ENCODE peak calls at places on chromosomes 12 and 14, in seven cellular contexts. One of them, this sample, is unnamed.

GRCh38 chr12:9327307-9327706 is 119.1 kb upstream of the PZP start:
- DNase-seq in hepatocyte: no peak
- DNase-seq in stimulated activated CD8-positive, alpha-beta memory T cell treated with anti-CD3 and anti-CD28 coated beads, Interleukin-4, amount 100 ng/mL, for 48 hours: no peak
- DNase-seq in AML-193: no peak
- DNase-seq in cardiac septum: no peak
- DNase-seq in NCI-H345: no peak
- DNase-seq in effector memory CD8-positive, alpha-beta T cell: no peak
- DNase-seq in this sample: no peak

GRCh38 chr14:101727611-101728010 is 33.9 kb upstream of the PPP2R5C start:
- DNase-seq in effector memory CD8-positive, alpha-beta T cell: no peak
- DNase-seq in cardiac septum: no peak
- DNase-seq in NCI-H345: no peak
- DNase-seq in hepatocyte: no peak
- DNase-seq in AML-193: no peak
- DNase-seq in stimulated activated CD8-positive, alpha-beta memory T cell treated with anti-CD3 and anti-CD28 coated beads, Interleukin-4, amount 100 ng/mL, for 48 hours: no peak
- DNase-seq in this sample: no peak

GRCh38 chr12:84150226-84150625 is 762.4 kb downstream of the SLC6A15 start:
- DNase-seq in cardiac septum: no peak
- DNase-seq in AML-193: no peak
- DNase-seq in effector memory CD8-positive, alpha-beta T cell: no peak
- DNase-seq in NCI-H345: no peak
- DNase-seq in hepatocyte: no peak
- DNase-seq in stimulated activated CD8-positive, alpha-beta memory T cell treated with anti-CD3 and anti-CD28 coated beads, Interleukin-4, amount 100 ng/mL, for 48 hours: no peak
- DNase-seq in this sample: no peak

GRCh38 chr12:31504625-31505222 is 86.2 kb downstream of the DENND5B start:
- DNase-seq in stimulated activated CD8-positive, alpha-beta memory T cell treated with anti-CD3 and anti-CD28 coated beads, Interleukin-4, amount 100 ng/mL, for 48 hours: no peak
- DNase-seq in NCI-H345: no peak
- DNase-seq in cardiac septum: no peak
- DNase-seq in hepatocyte: no peak
- DNase-seq in effector memory CD8-positive, alpha-beta T cell: no peak
- DNase-seq in AML-193: no peak
- DNase-seq in this sample: no peak

GRCh38 chr12:27624586-27624985 is 71.7 kb upstream of the REP15 start:
- DNase-seq in effector memory CD8-positive, alpha-beta T cell: no peak
- DNase-seq in cardiac septum: no peak
- DNase-seq in NCI-H345: no peak
- DNase-seq in hepatocyte: no peak
- DNase-seq in AML-193: no peak
- DNase-seq in stimulated activated CD8-positive, alpha-beta memory T cell treated with anti-CD3 and anti-CD28 coated beads, Interleukin-4, amount 100 ng/mL, for 48 hours: no peak
- DNase-seq in this sample: no peak

GRCh38 chr12:52689239-52689638 is 9.0 kb upstream of the KRT1 start:
- DNase-seq in cardiac septum: no peak
- DNase-seq in stimulated activated CD8-positive, alpha-beta memory T cell treated with anti-CD3 and anti-CD28 coated beads, Interleukin-4, amount 100 ng/mL, for 48 hours: no peak
- DNase-seq in hepatocyte: no peak
- DNase-seq in AML-193: no peak
- DNase-seq in effector memory CD8-positive, alpha-beta T cell: no peak
- DNase-seq in NCI-H345: no peak
- DNase-seq in this sample: no peak

GRCh38 chr12:12604790-12605189 is 6.9 kb upstream of the CREBL2 start:
- DNase-seq in NCI-H345: no peak
- DNase-seq in hepatocyte: no peak
- DNase-seq in stimulated activated CD8-positive, alpha-beta memory T cell treated with anti-CD3 and anti-CD28 coated beads, Interleukin-4, amount 100 ng/mL, for 48 hours: no peak
- DNase-seq in effector memory CD8-positive, alpha-beta T cell: no peak
- DNase-seq in cardiac septum: no peak
- DNase-seq in AML-193: no peak
- DNase-seq in this sample: no peak

GRCh38 chr12:69998922-69999321 is 173.9 kb downstream of the MYRFL start:
- DNase-seq in AML-193: no peak
- DNase-seq in effector memory CD8-positive, alpha-beta T cell: no peak
- DNase-seq in NCI-H345: no peak
- DNase-seq in stimulated activated CD8-positive, alpha-beta memory T cell treated with anti-CD3 and anti-CD28 coated beads, Interleukin-4, amount 100 ng/mL, for 48 hours: no peak
- DNase-seq in hepatocyte: no peak
- DNase-seq in cardiac septum: no peak
- DNase-seq in this sample: no peak

GRCh38 chr12:116603516-116603915 is 44.3 kb downstream of the MAP1LC3B2 start:
- DNase-seq in stimulated activated CD8-positive, alpha-beta memory T cell treated with anti-CD3 and anti-CD28 coated beads, Interleukin-4, amount 100 ng/mL, for 48 hours: no peak
- DNase-seq in AML-193: no peak
- DNase-seq in NCI-H345: no peak
- DNase-seq in hepatocyte: no peak
- DNase-seq in cardiac septum: no peak
- DNase-seq in effector memory CD8-positive, alpha-beta T cell: no peak
- DNase-seq in this sample: no peak

GRCh38 chr12:120364487-120364886 is 4.5 kb downstream of the MSI1 start:
- DNase-seq in NCI-H345: no peak
- DNase-seq in cardiac septum: no peak
- DNase-seq in hepatocyte: no peak
- DNase-seq in stimulated activated CD8-positive, alpha-beta memory T cell treated with anti-CD3 and anti-CD28 coated beads, Interleukin-4, amount 100 ng/mL, for 48 hours: no peak
- DNase-seq in effector memory CD8-positive, alpha-beta T cell: no peak
- DNase-seq in AML-193: no peak
- DNase-seq in this sample: no peak

GRCh38 chr14:94317259-94317658 is 5.9 kb downstream of the SERPINA6 start:
- DNase-seq in AML-193: no peak
- DNase-seq in cardiac septum: no peak
- DNase-seq in stimulated activated CD8-positive, alpha-beta memory T cell treated with anti-CD3 and anti-CD28 coated beads, Interleukin-4, amount 100 ng/mL, for 48 hours: no peak
- DNase-seq in NCI-H345: no peak
- DNase-seq in effector memory CD8-positive, alpha-beta T cell: no peak
- DNase-seq in hepatocyte: peak; percentile 79
- DNase-seq in this sample: no peak

GRCh38 chr14:82855912-82856381 is 1322.3 kb upstream of the SEL1L start:
- DNase-seq in hepatocyte: peak; percentile 55
- DNase-seq in NCI-H345: peak; percentile 64
- DNase-seq in cardiac septum: no peak
- DNase-seq in AML-193: peak; percentile 37
- DNase-seq in effector memory CD8-positive, alpha-beta T cell: no peak
- DNase-seq in stimulated activated CD8-positive, alpha-beta memory T cell treated with anti-CD3 and anti-CD28 coated beads, Interleukin-4, amount 100 ng/mL, for 48 hours: no peak
- DNase-seq in this sample: no peak

GRCh38 chr12:3587402-3588013 is 96.5 kb downstream of the PRMT8 start:
- DNase-seq in NCI-H345: peak; percentile 71
- DNase-seq in hepatocyte: no peak
- DNase-seq in AML-193: no peak
- DNase-seq in stimulated activated CD8-positive, alpha-beta memory T cell treated with anti-CD3 and anti-CD28 coated beads, Interleukin-4, amount 100 ng/mL, for 48 hours: no peak
- DNase-seq in cardiac septum: no peak
- DNase-seq in effector memory CD8-positive, alpha-beta T cell: no peak
- DNase-seq in this sample: no peak

GRCh38 chr12:25480145-25480544 is 72.9 kb downstream of the LMNTD1 start:
- DNase-seq in NCI-H345: no peak
- DNase-seq in AML-193: no peak
- DNase-seq in stimulated activated CD8-positive, alpha-beta memory T cell treated with anti-CD3 and anti-CD28 coated beads, Interleukin-4, amount 100 ng/mL, for 48 hours: no peak
- DNase-seq in cardiac septum: no peak
- DNase-seq in effector memory CD8-positive, alpha-beta T cell: no peak
- DNase-seq in hepatocyte: no peak
- DNase-seq in this sample: no peak

GRCh38 chr14:69491226-69491625 is 6.7 kb downstream of the PLEKHD1 start:
- DNase-seq in AML-193: no peak
- DNase-seq in hepatocyte: no peak
- DNase-seq in stimulated activated CD8-positive, alpha-beta memory T cell treated with anti-CD3 and anti-CD28 coated beads, Interleukin-4, amount 100 ng/mL, for 48 hours: no peak
- DNase-seq in cardiac septum: peak; percentile 66
- DNase-seq in NCI-H345: no peak
- DNase-seq in effector memory CD8-positive, alpha-beta T cell: no peak
- DNase-seq in this sample: no peak

GRCh38 chr14:61558271-61558670 is 137.0 kb upstream of the HIF1A start:
- DNase-seq in stimulated activated CD8-positive, alpha-beta memory T cell treated with anti-CD3 and anti-CD28 coated beads, Interleukin-4, amount 100 ng/mL, for 48 hours: no peak
- DNase-seq in hepatocyte: no peak
- DNase-seq in effector memory CD8-positive, alpha-beta T cell: no peak
- DNase-seq in AML-193: no peak
- DNase-seq in NCI-H345: peak; percentile 98
- DNase-seq in cardiac septum: no peak
- DNase-seq in this sample: no peak

GRCh38 chr12:66775941-66776340 is 97.1 kb upstream of the GRIP1 start:
- DNase-seq in NCI-H345: no peak
- DNase-seq in effector memory CD8-positive, alpha-beta T cell: no peak
- DNase-seq in hepatocyte: no peak
- DNase-seq in AML-193: no peak
- DNase-seq in cardiac septum: no peak
- DNase-seq in stimulated activated CD8-positive, alpha-beta memory T cell treated with anti-CD3 and anti-CD28 coated beads, Interleukin-4, amount 100 ng/mL, for 48 hours: no peak
- DNase-seq in this sample: no peak

GRCh38 chr14:104303705-104304425 is 165.5 kb downstream of the KIF26A start:
- DNase-seq in stimulated activated CD8-positive, alpha-beta memory T cell treated with anti-CD3 and anti-CD28 coated beads, Interleukin-4, amount 100 ng/mL, for 48 hours: no peak
- DNase-seq in NCI-H345: no peak
- DNase-seq in AML-193: no peak
- DNase-seq in hepatocyte: no peak
- DNase-seq in cardiac septum: no peak
- DNase-seq in effector memory CD8-positive, alpha-beta T cell: no peak
- DNase-seq in this sample: no peak

GRCh38 chr14:99055019-99055418 is 217.0 kb downstream of the BCL11B start:
- DNase-seq in hepatocyte: peak; percentile 50
- DNase-seq in cardiac septum: peak; percentile 29
- DNase-seq in effector memory CD8-positive, alpha-beta T cell: no peak
- DNase-seq in NCI-H345: no peak
- DNase-seq in stimulated activated CD8-positive, alpha-beta memory T cell treated with anti-CD3 and anti-CD28 coated beads, Interleukin-4, amount 100 ng/mL, for 48 hours: no peak
- DNase-seq in AML-193: no peak
- DNase-seq in this sample: no peak

GRCh38 chr12:54602661-54603060 is 14.2 kb upstream of the PPP1R1A start:
- DNase-seq in NCI-H345: no peak
- DNase-seq in effector memory CD8-positive, alpha-beta T cell: no peak
- DNase-seq in cardiac septum: no peak
- DNase-seq in stimulated activated CD8-positive, alpha-beta memory T cell treated with anti-CD3 and anti-CD28 coated beads, Interleukin-4, amount 100 ng/mL, for 48 hours: no peak
- DNase-seq in AML-193: no peak
- DNase-seq in hepatocyte: no peak
- DNase-seq in this sample: no peak

GRCh38 chr12:41277019-41277770 is 89.1 kb downstream of the PDZRN4 start:
- DNase-seq in stimulated activated CD8-positive, alpha-beta memory T cell treated with anti-CD3 and anti-CD28 coated beads, Interleukin-4, amount 100 ng/mL, for 48 hours: no peak
- DNase-seq in cardiac septum: no peak
- DNase-seq in AML-193: peak; percentile 35
- DNase-seq in NCI-H345: peak; percentile 22
- DNase-seq in hepatocyte: peak; percentile 56
- DNase-seq in effector memory CD8-positive, alpha-beta T cell: no peak
- DNase-seq in this sample: no peak

GRCh38 chr14:57479197-57479596 is 14.5 kb downstream of the CCDC198 start:
- DNase-seq in stimulated activated CD8-positive, alpha-beta memory T cell treated with anti-CD3 and anti-CD28 coated beads, Interleukin-4, amount 100 ng/mL, for 48 hours: no peak
- DNase-seq in effector memory CD8-positive, alpha-beta T cell: no peak
- DNase-seq in hepatocyte: no peak
- DNase-seq in AML-193: no peak
- DNase-seq in cardiac septum: no peak
- DNase-seq in NCI-H345: no peak
- DNase-seq in this sample: no peak

GRCh38 chr14:80055912-80056801 is 155.1 kb downstream of the DIO2 start:
- DNase-seq in AML-193: peak; percentile 19
- DNase-seq in hepatocyte: peak; percentile 69
- DNase-seq in cardiac septum: no peak
- DNase-seq in NCI-H345: peak; percentile 74
- DNase-seq in stimulated activated CD8-positive, alpha-beta memory T cell treated with anti-CD3 and anti-CD28 coated beads, Interleukin-4, amount 100 ng/mL, for 48 hours: no peak
- DNase-seq in effector memory CD8-positive, alpha-beta T cell: no peak
- DNase-seq in this sample: no peak

GRCh38 chr12:50914872-50915484 is 37.4 kb upstream of the HIGD1C start:
- DNase-seq in stimulated activated CD8-positive, alpha-beta memory T cell treated with anti-CD3 and anti-CD28 coated beads, Interleukin-4, amount 100 ng/mL, for 48 hours: no peak
- DNase-seq in effector memory CD8-positive, alpha-beta T cell: no peak
- DNase-seq in hepatocyte: no peak
- DNase-seq in AML-193: no peak
- DNase-seq in NCI-H345: no peak
- DNase-seq in cardiac septum: no peak
- DNase-seq in this sample: no peak

GRCh38 chr14:76541594-76542219 is 165.8 kb downstream of the ESRRB start:
- DNase-seq in stimulated activated CD8-positive, alpha-beta memory T cell treated with anti-CD3 and anti-CD28 coated beads, Interleukin-4, amount 100 ng/mL, for 48 hours: no peak
- DNase-seq in NCI-H345: no peak
- DNase-seq in cardiac septum: no peak
- DNase-seq in effector memory CD8-positive, alpha-beta T cell: no peak
- DNase-seq in AML-193: no peak
- DNase-seq in hepatocyte: no peak
- DNase-seq in this sample: no peak

GRCh38 chr14:72909163-72909562 is 15.3 kb upstream of the DPF3 start:
- DNase-seq in NCI-H345: no peak
- DNase-seq in effector memory CD8-positive, alpha-beta T cell: no peak
- DNase-seq in AML-193: no peak
- DNase-seq in hepatocyte: no peak
- DNase-seq in cardiac septum: no peak
- DNase-seq in stimulated activated CD8-positive, alpha-beta memory T cell treated with anti-CD3 and anti-CD28 coated beads, Interleukin-4, amount 100 ng/mL, for 48 hours: no peak
- DNase-seq in this sample: no peak

GRCh38 chr12:57890191-57891120 is 43.9 kb upstream of the CTDSP2 start:
- DNase-seq in hepatocyte: no peak
- DNase-seq in stimulated activated CD8-positive, alpha-beta memory T cell treated with anti-CD3 and anti-CD28 coated beads, Interleukin-4, amount 100 ng/mL, for 48 hours: no peak
- DNase-seq in AML-193: no peak
- DNase-seq in NCI-H345: no peak
- DNase-seq in cardiac septum: no peak
- DNase-seq in effector memory CD8-positive, alpha-beta T cell: no peak
- DNase-seq in this sample: no peak

GRCh38 chr12:89674326-89674942 is 34.2 kb downstream of the ATP2B1 start:
- DNase-seq in AML-193: no peak
- DNase-seq in NCI-H345: peak; percentile 45
- DNase-seq in stimulated activated CD8-positive, alpha-beta memory T cell treated with anti-CD3 and anti-CD28 coated beads, Interleukin-4, amount 100 ng/mL, for 48 hours: no peak
- DNase-seq in hepatocyte: no peak
- DNase-seq in effector memory CD8-positive, alpha-beta T cell: no peak
- DNase-seq in cardiac septum: no peak
- DNase-seq in this sample: no peak

GRCh38 chr14:52031781-52032180 is 37.1 kb downstream of the NID2 start:
- DNase-seq in AML-193: no peak
- DNase-seq in NCI-H345: no peak
- DNase-seq in cardiac septum: no peak
- DNase-seq in effector memory CD8-positive, alpha-beta T cell: no peak
- DNase-seq in stimulated activated CD8-positive, alpha-beta memory T cell treated with anti-CD3 and anti-CD28 coated beads, Interleukin-4, amount 100 ng/mL, for 48 hours: no peak
- DNase-seq in hepatocyte: no peak
- DNase-seq in this sample: no peak

GRCh38 chr14:33271216-33271615 is 332.5 kb downstream of the NPAS3 start:
- DNase-seq in AML-193: no peak
- DNase-seq in hepatocyte: no peak
- DNase-seq in stimulated activated CD8-positive, alpha-beta memory T cell treated with anti-CD3 and anti-CD28 coated beads, Interleukin-4, amount 100 ng/mL, for 48 hours: no peak
- DNase-seq in effector memory CD8-positive, alpha-beta T cell: no peak
- DNase-seq in NCI-H345: no peak
- DNase-seq in cardiac septum: no peak
- DNase-seq in this sample: no peak

GRCh38 chr12:50390284-50390683 is 6.1 kb downstream of the FAM186A start:
- DNase-seq in stimulated activated CD8-positive, alpha-beta memory T cell treated with anti-CD3 and anti-CD28 coated beads, Interleukin-4, amount 100 ng/mL, for 48 hours: no peak
- DNase-seq in cardiac septum: no peak
- DNase-seq in hepatocyte: peak; percentile 30
- DNase-seq in NCI-H345: no peak
- DNase-seq in AML-193: no peak
- DNase-seq in effector memory CD8-positive, alpha-beta T cell: no peak
- DNase-seq in this sample: no peak

GRCh38 chr12:68495666-68496065 is 115.0 kb upstream of the RAP1B start:
- DNase-seq in AML-193: no peak
- DNase-seq in NCI-H345: no peak
- DNase-seq in effector memory CD8-positive, alpha-beta T cell: no peak
- DNase-seq in cardiac septum: no peak
- DNase-seq in hepatocyte: peak; percentile 14
- DNase-seq in stimulated activated CD8-positive, alpha-beta memory T cell treated with anti-CD3 and anti-CD28 coated beads, Interleukin-4, amount 100 ng/mL, for 48 hours: no peak
- DNase-seq in this sample: no peak

GRCh38 chr12:24724765-24725307 is 224.1 kb downstream of the BCAT1 start:
- DNase-seq in cardiac septum: no peak
- DNase-seq in AML-193: no peak
- DNase-seq in stimulated activated CD8-positive, alpha-beta memory T cell treated with anti-CD3 and anti-CD28 coated beads, Interleukin-4, amount 100 ng/mL, for 48 hours: no peak
- DNase-seq in hepatocyte: no peak
- DNase-seq in effector memory CD8-positive, alpha-beta T cell: no peak
- DNase-seq in NCI-H345: no peak
- DNase-seq in this sample: no peak

GRCh38 chr14:61570188-61570960 is 124.9 kb upstream of the HIF1A start:
- DNase-seq in hepatocyte: no peak
- DNase-seq in stimulated activated CD8-positive, alpha-beta memory T cell treated with anti-CD3 and anti-CD28 coated beads, Interleukin-4, amount 100 ng/mL, for 48 hours: no peak
- DNase-seq in NCI-H345: no peak
- DNase-seq in AML-193: peak; percentile 54
- DNase-seq in cardiac septum: no peak
- DNase-seq in effector memory CD8-positive, alpha-beta T cell: no peak
- DNase-seq in this sample: no peak

GRCh38 chr14:58969951-58970751 is 218.3 kb upstream of the DAAM1 start:
- DNase-seq in effector memory CD8-positive, alpha-beta T cell: no peak
- DNase-seq in hepatocyte: no peak
- DNase-seq in NCI-H345: no peak
- DNase-seq in AML-193: no peak
- DNase-seq in stimulated activated CD8-positive, alpha-beta memory T cell treated with anti-CD3 and anti-CD28 coated beads, Interleukin-4, amount 100 ng/mL, for 48 hours: no peak
- DNase-seq in cardiac septum: no peak
- DNase-seq in this sample: no peak

GRCh38 chr12:104764225-104765073 is 193.6 kb downstream of the SLC41A2 start:
- DNase-seq in NCI-H345: no peak
- DNase-seq in hepatocyte: no peak
- DNase-seq in AML-193: peak; percentile 53
- DNase-seq in cardiac septum: no peak
- DNase-seq in stimulated activated CD8-positive, alpha-beta memory T cell treated with anti-CD3 and anti-CD28 coated beads, Interleukin-4, amount 100 ng/mL, for 48 hours: no peak
- DNase-seq in effector memory CD8-positive, alpha-beta T cell: no peak
- DNase-seq in this sample: no peak

GRCh38 chr14:103029936-103030335 is 27.4 kb downstream of the CDC42BPB start:
- DNase-seq in effector memory CD8-positive, alpha-beta T cell: no peak
- DNase-seq in NCI-H345: no peak
- DNase-seq in AML-193: no peak
- DNase-seq in hepatocyte: no peak
- DNase-seq in stimulated activated CD8-positive, alpha-beta memory T cell treated with anti-CD3 and anti-CD28 coated beads, Interleukin-4, amount 100 ng/mL, for 48 hours: no peak
- DNase-seq in cardiac septum: no peak
- DNase-seq in this sample: no peak

GRCh38 chr12:25286837-25287236 is 36.1 kb upstream of the KRAS start:
- DNase-seq in NCI-H345: no peak
- DNase-seq in stimulated activated CD8-positive, alpha-beta memory T cell treated with anti-CD3 and anti-CD28 coated beads, Interleukin-4, amount 100 ng/mL, for 48 hours: no peak
- DNase-seq in hepatocyte: no peak
- DNase-seq in effector memory CD8-positive, alpha-beta T cell: no peak
- DNase-seq in cardiac septum: no peak
- DNase-seq in AML-193: no peak
- DNase-seq in this sample: no peak